ENCODE peak calls at places on chromosomes 3 and 15, in eight cellular contexts. D is sigmoid colon, T is Panc1, K is HepG2, N is GM12878, C is SK-N-SH, J is HCT116, S is spleen. P is an unnamed sample.
A peak's percentile ranks its signal among the peaks of the same experiment; 100 is the strongest.

GRCh38 chr3:109853077-109853732 is 515.9 kb upstream of the DPPA4 start:
- DNase-seq in J (no peak), S (no peak), C (no peak), T (no peak), K (no peak), D (no peak), N (no peak), P (no peak)

GRCh38 chr3:40847571-40847992 is 322.8 kb downstream of the ZNF621 start:
- DNase-seq in S (no peak), J (no peak), C (no peak), D (no peak), K (peak; percentile 29), N (no peak), T (no peak), P (no peak)

GRCh38 chr3:61956236-61956635 is 394.9 kb downstream of the PTPRG start:
- DNase-seq in T (no peak), J (no peak), S (no peak), C (peak; percentile 11), D (no peak), N (no peak), K (no peak), P (no peak)

GRCh38 chr15:86183765-86184491 is 104.3 kb downstream of the AGBL1 start:
- DNase-seq in S (no peak), D (no peak), K (no peak), N (no peak), C (no peak), J (no peak), T (no peak), P (no peak)

GRCh38 chr3:59821274-59821673 is 771.4 kb upstream of the CFAP20DC start:
- DNase-seq in T (no peak), S (no peak), C (no peak), K (no peak), N (no peak), J (no peak), D (no peak), P (no peak)

GRCh38 chr3:195916291-195916690 is 7.9 kb upstream of the TNK2 start:
- DNase-seq in T (no peak), K (no peak), J (no peak), D (no peak), C (no peak), N (no peak), S (peak; percentile 66), P (no peak)

GRCh38 chr15:73924258-73924921 is 1.9 kb upstream of the LOXL1 start:
- DNase-seq in T (no peak), D (no peak), J (no peak), N (no peak), K (no peak), C (no peak), S (peak; percentile 71), P (no peak)

GRCh38 chr3:58659051-58659675 is 7.4 kb downstream of the FAM3D start:
- DNase-seq in C (peak; percentile 36), K (peak; percentile 33), T (no peak), D (peak; percentile 56), J (peak; percentile 24), N (no peak), S (no peak), P (peak; percentile 46)

GRCh38 chr3:42092006-42092405 is 849 bp downstream of the TRAK1 start:
- DNase-seq in T (no peak), N (no peak), J (no peak), K (no peak), C (no peak), D (no peak), S (peak; percentile 29), P (peak; percentile 50)

GRCh38 chr3:38121451-38121831 is 15.5 kb downstream of the ACAA1 start:
- DNase-seq in S (no peak), D (peak; percentile 77), K (no peak), T (no peak), N (no peak), C (no peak), J (no peak), P (peak; percentile 72)

GRCh38 chr3:197022405-197023231 is 7.0 kb downstream of the MELTF start:
- DNase-seq in S (no peak), D (peak; percentile 32), J (no peak), K (no peak), T (no peak), C (peak; percentile 27), N (no peak), P (peak; percentile 54)

DNA sequence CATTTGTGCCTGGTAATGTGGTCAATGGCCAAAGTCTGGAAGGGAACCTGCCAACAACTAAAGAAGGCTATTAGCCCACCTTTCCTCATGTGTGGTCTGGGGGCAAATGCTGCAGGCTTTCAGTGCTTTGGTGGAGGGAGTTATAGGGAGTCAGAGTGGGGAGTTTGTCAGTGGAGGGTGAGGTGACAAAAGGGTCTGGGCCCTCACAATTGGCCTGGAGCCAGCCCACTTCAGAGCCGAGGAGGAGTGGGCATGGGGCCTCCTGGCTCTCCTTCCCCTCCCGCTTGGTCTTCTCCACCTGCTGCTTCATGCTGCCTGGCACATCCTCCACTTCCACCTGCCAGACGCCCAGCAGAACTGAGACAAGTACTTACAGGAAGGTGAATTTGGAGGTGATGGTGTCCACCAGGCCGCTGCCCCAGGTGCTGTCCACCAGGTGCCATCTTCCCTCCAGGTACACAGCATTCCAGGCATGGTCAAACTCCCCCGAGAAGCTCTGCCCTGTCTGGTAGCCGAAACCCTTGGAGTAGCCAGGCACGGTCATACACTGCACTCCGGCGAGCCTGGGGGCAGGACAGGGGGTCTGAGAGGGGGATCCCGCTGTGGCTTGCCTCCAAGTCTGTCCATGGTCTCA is 40.9 kb downstream of the KY start:
- DNase-seq in N (no peak), D (no peak), K (no peak), S (no peak), T (no peak), C (no peak), J (no peak), P (no peak)
- H3K4me3 ChIP-seq in N (no peak overlapping the region), D (no peak overlapping the region), K (no peak overlapping the region), S (no peak overlapping the region), T (no peak overlapping the region), C (no peak overlapping the region), J (no peak overlapping the region), P (no peak overlapping the region)

GRCh38 chr3:71583569-71584215 is at the start of gene FOXP1:
- DNase-seq in N (no peak), S (peak; percentile 92), J (peak; percentile 51), C (peak; percentile 79), D (peak; percentile 85), T (peak; percentile 25), K (peak; percentile 66), P (peak; percentile 85)

GRCh38 chr3:71582612-71583568 is 638 bp downstream of the FOXP1 start:
- DNase-seq in N (no peak), T (no peak), C (peak; percentile 75), J (no peak), S (peak; percentile 95), D (peak; percentile 88), K (peak; percentile 75), P (peak; percentile 87)

GRCh38 chr3:71580636-71581215 is 2.8 kb downstream of the FOXP1 start:
- DNase-seq in C (no peak), S (no peak), K (no peak), J (no peak), N (no peak), D (no peak), T (no peak), P (no peak)

GRCh38 chr3:71581451-71581980 is 2.0 kb downstream of the FOXP1 start:
- DNase-seq in J (no peak), N (no peak), C (peak; percentile 71), S (peak; percentile 93), D (peak; percentile 70), K (no peak), T (no peak), P (peak; percentile 71)

DNA sequence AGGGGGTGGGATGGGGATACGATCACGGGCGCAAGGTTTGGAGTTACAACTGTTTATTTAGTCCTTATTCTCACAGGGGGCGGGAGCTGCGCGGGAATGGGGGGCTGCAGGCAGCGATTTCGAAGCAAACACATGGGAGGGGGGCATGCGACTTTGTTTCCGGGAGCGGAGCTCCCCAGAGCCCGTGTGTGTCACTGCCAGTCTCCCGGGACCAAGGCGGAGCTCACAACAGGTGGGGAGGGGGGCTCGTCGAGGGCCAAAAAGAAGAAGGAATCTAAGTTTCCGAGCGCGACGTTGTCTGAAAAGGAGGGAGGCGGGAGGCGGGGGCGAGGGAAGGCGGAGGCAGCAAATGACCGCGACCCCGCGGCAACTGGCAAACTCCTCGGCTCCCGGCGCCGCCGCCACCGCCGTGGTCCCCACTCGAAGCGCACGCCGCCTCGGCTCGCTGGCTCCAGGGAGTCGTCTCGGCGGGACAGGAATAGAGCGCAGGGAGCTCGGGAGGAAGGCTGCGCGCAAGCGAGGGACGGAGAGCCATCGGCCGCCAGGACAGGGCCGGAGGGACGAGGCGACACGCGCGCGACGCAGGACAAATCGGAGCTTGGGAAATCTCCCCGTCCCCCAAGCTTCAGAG is 1.4 kb downstream of the FOXP1 start:
- DNase-seq in J (no peak), T (no peak), C (peak; percentile 68), D (peak; percentile 76), K (peak; percentile 58), S (peak; percentile 90), N (no peak), P (peak; percentile 79)
- H3K27ac ChIP-seq in J (no peak overlapping the region), T (no peak overlapping the region), C (peak overlapping the region; percentile 92), D (peak overlapping the region; percentile 96), K (peak overlapping the region; percentile 97), S (peak overlapping the region; percentile 96), N (no peak overlapping the region), P (peak overlapping the region; percentile 98)

GRCh38 chr15:66700412-66700801 is 1.6 kb upstream of the SMAD6 start:
- DNase-seq in K (no peak), J (no peak), N (no peak), C (no peak), S (no peak), T (no peak), D (no peak), P (no peak)

GRCh38 chr15:66698971-66699370 is 3.1 kb upstream of the SMAD6 start:
- DNase-seq in T (no peak), S (no peak), C (no peak), D (no peak), J (no peak), K (no peak), N (no peak), P (no peak)

GRCh38 chr15:66702035-66702769 is at the start of gene SMAD6:
- DNase-seq in N (no peak), J (peak; percentile 95), S (peak; percentile 93), K (peak; percentile 98), T (no peak), D (peak; percentile 97), C (peak; percentile 82), P (peak; percentile 95)

GRCh38 chr15:66701422-66702034 is 508 bp upstream of the SMAD6 start:
- DNase-seq in K (peak; percentile 42), C (peak; percentile 77), D (peak; percentile 73), J (peak; percentile 27), T (no peak), N (no peak), S (peak; percentile 89), P (no peak)

GRCh38 chr15:66700802-66701421 is 1.1 kb upstream of the SMAD6 start:
- DNase-seq in S (peak; percentile 94), C (peak; percentile 98), N (no peak), J (peak; percentile 87), T (no peak), K (peak; percentile 92), D (peak; percentile 98), P (peak; percentile 96)
- TF ChIP-seq POLR2AphosphoS5 in S (peak; percentile 26), C (peak; percentile 19), N (no peak), J (peak; percentile 52), T (peak; percentile 61), K (peak; percentile 40), D (peak; percentile 54), P (no peak)

DNA sequence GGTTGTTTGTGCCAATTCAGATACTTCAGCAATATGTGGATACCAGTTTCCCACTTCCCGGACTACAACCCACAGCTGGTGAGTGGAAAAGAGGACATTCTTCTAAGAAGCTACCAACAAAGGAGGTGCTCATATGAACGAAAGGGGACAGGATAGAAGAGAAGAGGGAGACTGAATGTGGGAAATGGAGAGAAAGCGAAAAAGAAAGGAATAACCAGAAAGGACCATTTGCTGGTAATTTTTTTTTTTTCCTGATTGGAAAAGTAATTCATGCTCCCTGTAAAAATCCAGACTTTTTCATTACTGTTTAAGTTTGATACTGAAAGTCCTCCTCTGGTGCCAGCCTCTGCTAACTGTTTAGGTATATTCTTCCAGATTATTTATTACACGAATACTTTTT is 1.5 kb upstream of the CHAC1 start:
- DNase-seq in K (no peak), T (no peak), S (no peak), N (no peak), D (no peak), J (no peak), C (no peak), P (no peak)
- H3K4me3 ChIP-seq in K (no peak overlapping the region), T (peak overlapping the region; percentile 98), S (no peak overlapping the region), N (no peak overlapping the region), D (no peak overlapping the region), J (no peak overlapping the region), C (no peak overlapping the region), P (no peak overlapping the region)